ENCODE peak calls at places on chromosomes 5 and 9, in ten cellular contexts. M, T, O, S, A, B, Z, J, N and Y are unnamed samples.

GRCh38 chr9:16060457-16061129 is 507.8 kb downstream of the CCDC171 start:
- DNase-seq in M (no peak), T (no peak), O (no peak), S (no peak), A (no peak), B (no peak), Z (no peak), J (peak; percentile 50), N (no peak), Y (no peak)

GRCh38 chr5:9126490-9126889 is 419.4 kb downstream of the SEMA5A start:
- DNase-seq in M (no peak), T (no peak), O (no peak), S (no peak), A (no peak), B (no peak), Z (no peak), J (no peak), N (no peak), Y (no peak)

GRCh38 chr5:129541648-129542251 is 81.7 kb downstream of the ADAMTS19 start:
- DNase-seq in M (no peak), T (peak; percentile 16), O (peak; percentile 13), S (no peak), A (peak; percentile 53), B (no peak), Z (no peak), J (no peak), N (no peak), Y (no peak)

GRCh38 chr5:64347308-64347707 is 158.5 kb upstream of the RGS7BP start:
- DNase-seq in M (no peak), T (peak; percentile 29), O (peak; percentile 10), S (no peak), A (peak; percentile 43), B (no peak), Z (no peak), J (no peak), N (peak; percentile 10), Y (no peak)

GRCh38 chr5:172686111-172686510 is 45.0 kb downstream of the NEURL1B start:
- DNase-seq in M (no peak), T (no peak), O (no peak), S (no peak), A (peak; percentile 48), B (no peak), Z (no peak), J (no peak), N (no peak), Y (no peak)

GRCh38 chr5:169435506-169436230 is 134.7 kb upstream of the SLIT3 start:
- DNase-seq in M (no peak), T (no peak), O (no peak), S (no peak), A (no peak), B (no peak), Z (no peak), J (no peak), N (peak; percentile 17), Y (no peak)

GRCh38 chr9:133505901-133506652 is 18.7 kb downstream of the MYMK start:
- DNase-seq in M (no peak), T (no peak), O (no peak), S (peak; percentile 71), A (no peak), B (no peak), Z (no peak), J (no peak), N (no peak), Y (no peak)

GRCh38 chr9:127935765-127936221 is 1.9 kb downstream of the DPM2 start:
- DNase-seq in M (no peak), T (no peak), O (no peak), S (no peak), A (no peak), B (no peak), Z (no peak), J (no peak), N (no peak), Y (no peak)

DNA sequence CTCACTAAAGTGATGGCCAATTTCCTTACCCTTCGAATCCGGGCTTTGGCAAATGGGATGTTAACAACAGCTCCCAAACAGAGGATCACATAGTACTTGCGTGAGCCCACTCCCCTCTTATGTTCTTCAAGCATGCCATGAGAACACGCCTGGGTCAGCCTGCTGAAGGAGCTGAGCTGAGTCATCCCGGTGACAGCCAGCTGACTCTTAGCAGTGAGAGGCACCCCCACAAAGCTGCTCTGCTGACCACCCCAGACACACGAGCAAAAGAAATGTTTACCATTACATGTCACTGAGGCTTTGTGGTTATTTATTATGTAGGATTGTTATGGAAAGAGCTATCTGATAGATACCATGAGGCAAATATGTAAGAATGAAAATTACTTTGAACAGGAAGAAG is 69.1 kb upstream of the LHFPL2 start:
- DNase-seq in M (no peak), T (no peak), O (no peak), S (no peak), A (no peak), B (no peak), Z (no peak), J (no peak), N (peak; percentile 47), Y (no peak)
- H3K4me1 ChIP-seq in M (no peaks in the 10 kb centered on the region), T (peaks cover 10% of the 10 kb centered on the region), O (no peaks in the 10 kb centered on the region), S (no peaks in the 10 kb centered on the region), A (peaks cover 15% of the 10 kb centered on the region), B (peaks cover 11% of the 10 kb centered on the region), Z (no peaks in the 10 kb centered on the region), J (peaks cover 8% of the 10 kb centered on the region), N (peaks cover 25% of the 10 kb centered on the region), Y (no peaks in the 10 kb centered on the region)

GRCh38 chr9:129335456-129336129 is 157.5 kb upstream of the IER5L start:
- DNase-seq in M (peak; percentile 57), T (no peak), O (peak; percentile 35), S (no peak), A (no peak), B (no peak), Z (no peak), J (no peak), N (no peak), Y (no peak)

GRCh38 chr9:129338701-129339445 is 160.8 kb upstream of the IER5L start:
- DNase-seq in M (no peak), T (peak; percentile 57), O (no peak), S (no peak), A (no peak), B (no peak), Z (no peak), J (no peak), N (no peak), Y (no peak)

GRCh38 chr9:129336601-129337286 is 158.7 kb upstream of the IER5L start:
- DNase-seq in M (peak; percentile 48), T (no peak), O (peak; percentile 89), S (no peak), A (no peak), B (no peak), Z (peak; percentile 37), J (no peak), N (peak; percentile 81), Y (peak; percentile 21)

GRCh38 chr9:129336130-129336528 is 158.1 kb upstream of the IER5L start:
- DNase-seq in M (no peak), T (no peak), O (peak; percentile 53), S (no peak), A (no peak), B (no peak), Z (no peak), J (no peak), N (no peak), Y (no peak)

GRCh38 chr9:129337287-129338140 is 159.5 kb upstream of the IER5L start:
- DNase-seq in M (no peak), T (no peak), O (no peak), S (no peak), A (no peak), B (no peak), Z (no peak), J (no peak), N (no peak), Y (no peak)
- H3K4me3 ChIP-seq in M (peak overlapping the region; percentile 26), T (no peak overlapping the region), O (peak overlapping the region; percentile 48), S (peak overlapping the region; percentile 37), A (no peak overlapping the region), B (no peak overlapping the region), Z (no peak overlapping the region), J (no peak overlapping the region), N (no peak overlapping the region), Y (peak overlapping the region; percentile 32)

DNA sequence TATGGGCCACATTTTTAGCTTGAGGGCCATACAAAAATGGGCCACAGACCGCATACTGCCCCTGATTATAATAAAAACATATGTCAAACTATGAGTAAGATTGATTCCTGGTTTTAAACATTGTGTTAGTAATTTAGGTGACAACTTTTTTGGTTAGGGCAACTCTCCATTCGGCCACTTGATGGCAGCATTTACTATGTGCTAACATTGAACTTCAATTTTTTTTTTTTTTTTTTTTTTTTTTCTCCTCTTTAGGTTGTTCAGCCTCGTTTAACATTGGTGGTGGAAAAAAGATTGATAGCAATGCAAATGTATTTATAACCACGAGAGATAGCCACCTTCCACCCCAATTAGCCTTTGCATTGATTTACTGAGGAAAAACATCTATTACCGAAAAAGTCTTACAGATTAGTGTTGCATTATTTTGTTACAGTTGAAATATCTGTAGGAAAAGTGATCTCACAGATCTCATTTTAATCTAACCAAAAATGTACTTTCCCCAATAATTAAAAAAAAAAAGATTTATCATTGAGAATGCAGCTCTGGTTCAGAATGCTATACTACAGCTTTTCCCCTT is 159.1 kb downstream of the CSNK1G3 start:
- DNase-seq in M (peak; percentile 64), T (peak; percentile 79), O (peak; percentile 73), S (peak; percentile 77), A (peak; percentile 66), B (peak; percentile 75), Z (peak; percentile 7), J (no peak), N (peak; percentile 70), Y (peak; percentile 49)
- H3K27me3 ChIP-seq in M (no peaks in the 10 kb centered on the region), T (no peaks in the 10 kb centered on the region), O (no peaks in the 10 kb centered on the region), S (no peaks in the 10 kb centered on the region), A (no peaks in the 10 kb centered on the region), B (no peaks in the 10 kb centered on the region), Z (no peaks in the 10 kb centered on the region), J (no peaks in the 10 kb centered on the region), N (no peaks in the 10 kb centered on the region), Y (no peaks in the 10 kb centered on the region)

GRCh38 chr9:130284690-130285089 is 19.1 kb downstream of the HMCN2 start:
- DNase-seq in M (no peak), T (no peak), O (no peak), S (no peak), A (no peak), B (no peak), Z (no peak), J (no peak), N (no peak), Y (no peak)

GRCh38 chr9:130282000-130282700 is 16.6 kb downstream of the HMCN2 start:
- DNase-seq in M (no peak), T (peak; percentile 65), O (no peak), S (no peak), A (no peak), B (peak; percentile 36), Z (no peak), J (no peak), N (no peak), Y (no peak)

GRCh38 chr9:130285271-130285670 is 19.7 kb downstream of the HMCN2 start:
- DNase-seq in M (no peak), T (no peak), O (no peak), S (no peak), A (no peak), B (no peak), Z (no peak), J (no peak), N (no peak), Y (no peak)

GRCh38 chr9:130284249-130284625 is 18.7 kb downstream of the HMCN2 start:
- DNase-seq in M (no peak), T (no peak), O (no peak), S (no peak), A (no peak), B (no peak), Z (no peak), J (no peak), N (no peak), Y (no peak)

DNA sequence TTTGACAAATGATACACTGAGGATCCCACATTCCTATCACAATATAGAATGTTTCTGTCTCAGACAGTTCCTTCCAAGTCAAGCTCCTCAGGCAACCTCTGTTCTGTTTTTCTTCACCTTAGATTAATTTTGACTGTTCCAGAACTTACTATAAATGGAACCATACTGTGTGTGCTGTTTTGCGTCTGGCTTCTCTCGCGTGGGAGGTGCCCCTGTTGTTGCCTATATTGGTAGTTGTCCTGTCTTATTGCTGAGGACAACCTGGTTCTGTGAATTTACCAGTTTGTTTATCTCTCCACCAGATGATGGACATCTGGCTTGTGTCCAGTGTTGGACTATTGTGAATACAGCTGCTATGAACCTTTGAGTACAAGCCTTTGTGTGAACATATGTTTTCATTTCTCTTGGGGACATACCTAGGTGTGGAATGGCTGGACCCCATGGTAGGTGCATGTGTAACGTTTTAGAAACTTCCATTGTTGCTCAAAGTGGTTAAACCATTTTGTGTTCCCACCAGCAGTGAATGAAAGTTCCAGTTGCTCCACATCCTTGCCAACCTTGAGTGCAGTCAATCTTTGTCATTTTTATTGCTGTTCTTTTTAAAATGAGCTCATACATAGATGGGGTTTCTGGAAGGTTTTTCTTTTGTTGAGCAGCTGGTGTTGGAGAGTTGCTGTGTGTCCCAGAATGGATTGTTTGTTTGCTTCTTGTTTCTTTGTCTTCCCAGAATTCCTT is 18.1 kb downstream of the HMCN2 start:
- DNase-seq in M (no peak), T (no peak), O (no peak), S (no peak), A (no peak), B (no peak), Z (no peak), J (no peak), N (no peak), Y (no peak)
- H3K4me1 ChIP-seq in M (no peaks in the 10 kb centered on the region), T (peaks cover 27% of the 10 kb centered on the region), O (no peaks in the 10 kb centered on the region), S (peaks cover 5% of the 10 kb centered on the region), A (no peaks in the 10 kb centered on the region), B (no peaks in the 10 kb centered on the region), Z (no peaks in the 10 kb centered on the region), J (no peaks in the 10 kb centered on the region), N (peaks cover 13% of the 10 kb centered on the region), Y (no peaks in the 10 kb centered on the region)